ENCODE peak calls at places on chromosomes 13 and 19, in nine cellular contexts. L, Y, P, K, H, G, J, E and O are unnamed samples.

GRCh38 chr19:12668937-12669271 is 2.3 kb downstream of the WDR83 start:
- DNase-seq in E (peak; percentile 78), L (peak; percentile 88), G (no peak), J (peak; percentile 42), K (no peak), Y (no peak), P (peak; percentile 55), H (no peak), O (peak; percentile 79)

GRCh38 chr13:45396548-45397095 is 21.6 kb downstream of the SLC25A30 start:
- DNase-seq in J (no peak), L (peak; percentile 10), Y (no peak), K (peak; percentile 57), H (no peak), G (no peak), E (peak; percentile 12), P (no peak), O (peak; percentile 48)

GRCh38 chr13:40644838-40645620 is 21.4 kb downstream of the FOXO1 start:
- DNase-seq in H (no peak), Y (no peak), J (no peak), L (no peak), K (no peak), G (no peak), P (no peak), E (no peak), O (no peak)

GRCh38 chr19:45632468-45633196 is 6.6 kb downstream of the EML2 start:
- DNase-seq in K (peak; percentile 92), J (peak; percentile 77), E (peak; percentile 68), L (peak; percentile 79), H (peak; percentile 24), G (peak; percentile 82), Y (peak; percentile 80), P (peak; percentile 90), O (peak; percentile 88)

GRCh38 chr19:39671739-39672363 is 16.1 kb downstream of the LGALS16 start:
- DNase-seq in G (peak; percentile 19), H (no peak), L (peak; percentile 54), E (peak; percentile 60), P (peak; percentile 48), Y (no peak), K (no peak), J (peak; percentile 20), O (no peak)

GRCh38 chr19:15935167-15935702 is 906 bp upstream of the CYP4F11 start:
- DNase-seq in L (no peak), P (no peak), G (no peak), H (no peak), K (no peak), E (no peak), J (no peak), Y (no peak), O (no peak)

GRCh38 chr13:99528547-99528946 is 27.3 kb downstream of the TM9SF2 start:
- DNase-seq in G (no peak), H (no peak), L (no peak), E (no peak), K (no peak), J (no peak), P (peak; percentile 13), Y (no peak), O (no peak)

GRCh38 chr19:35903550-35904179 is 1.3 kb downstream of the HCST start:
- DNase-seq in H (no peak), J (peak; percentile 63), P (peak; percentile 51), K (peak; percentile 69), L (peak; percentile 59), G (peak; percentile 53), Y (no peak), E (peak; percentile 88), O (peak; percentile 90)

GRCh38 chr13:50576156-50576555 is 267.3 kb downstream of the DLEU7 start:
- DNase-seq in J (no peak), Y (no peak), H (no peak), P (no peak), G (no peak), K (no peak), E (no peak), L (no peak), O (no peak)

GRCh38 chr13:82800391-82800790 is 1081.9 kb downstream of the SLITRK1 start:
- DNase-seq in Y (peak; percentile 4), E (no peak), H (no peak), J (peak; percentile 57), L (peak; percentile 17), P (peak; percentile 4), K (no peak), G (no peak), O (no peak)

GRCh38 chr19:10420444-10421239 is at the start of gene PDE4A:
- DNase-seq in G (no peak), P (no peak), K (peak; percentile 80), E (peak; percentile 75), L (peak; percentile 70), H (no peak), J (peak; percentile 39), Y (no peak), O (no peak)

GRCh38 chr13:59038824-59039223 is 1124.9 kb downstream of the DIAPH3 start:
- DNase-seq in H (no peak), J (no peak), Y (no peak), G (no peak), K (no peak), P (peak; percentile 50), L (peak; percentile 33), E (no peak), O (no peak)

GRCh38 chr19:30304540-30304939 is 67.6 kb upstream of the ZNF536 start:
- DNase-seq in J (no peak), P (no peak), H (no peak), Y (no peak), L (no peak), G (no peak), E (no peak), K (no peak), O (no peak)

GRCh38 chr13:24630851-24631341 is 49.3 kb upstream of the ATP12A start:
- DNase-seq in P (peak; percentile 20), E (no peak), Y (no peak), J (peak; percentile 13), G (no peak), H (no peak), K (peak; percentile 82), L (peak; percentile 94), O (no peak)

GRCh38 chr13:52446265-52446664 is 4.2 kb downstream of the VPS36 start:
- DNase-seq in L (peak; percentile 55), G (no peak), K (no peak), P (no peak), Y (no peak), J (no peak), H (no peak), E (no peak), O (no peak)